ENCODE peak calls at places on chromosomes 13 and 19, in four cellular contexts. V is epithelial cell of esophagus; Y is HEK293T; K is stimulated activated CD8-positive, alpha-beta memory T cell treated with anti-CD3 and anti-CD28 coated beads, Interleukin-4, amount 100 ng/mL, for 24 hours. S is an unnamed sample.
A peak's percentile ranks its signal among the peaks of the same experiment; 100 is the strongest.

GRCh38 chr13:23928985-23929384 is 31.7 kb upstream of the C1QTNF9B start:
- DNase-seq in Y (no peak), V (peak; percentile 78), K (no peak), S (no peak)

GRCh38 chr19:44258835-44259413 is 762 bp upstream of the ZNF233 start:
- DNase-seq in Y (no peak), V (no peak), K (no peak), S (no peak)

GRCh38 chr19:22428299-22428913 is 6.3 kb upstream of the ZNF98 start:
- DNase-seq in K (no peak), Y (no peak), V (no peak), S (no peak)

GRCh38 chr19:2900296-2901252 is at the start of gene ZNF57:
- DNase-seq in K (peak; percentile 98), V (peak; percentile 100), Y (peak; percentile 93), S (peak; percentile 98)

GRCh38 chr19:16106121-16106520 is 5.6 kb upstream of the RAB8A start:
- DNase-seq in K (no peak), Y (no peak), V (peak; percentile 53), S (no peak)

GRCh38 chr13:78680064-78680463 is 21.1 kb upstream of the OBI1 start:
- DNase-seq in V (no peak), K (no peak), Y (peak; percentile 42), S (no peak)

GRCh38 chr19:18417250-18418033 is 1.8 kb upstream of the SSBP4 start:
- DNase-seq in K (no peak), V (no peak), Y (peak; percentile 69), S (peak; percentile 85)

GRCh38 chr13:19586904-19587634 is 25.7 kb upstream of the TPTE2 start:
- DNase-seq in V (peak; percentile 19), Y (no peak), K (peak; percentile 66), S (no peak)

GRCh38 chr13:44797685-44798084 is 191.6 kb downstream of the NUFIP1 start:
- DNase-seq in K (no peak), Y (no peak), V (no peak), S (no peak)

GRCh38 chr13:71962735-71963134 is 95.7 kb upstream of the DACH1 start:
- DNase-seq in Y (no peak), V (no peak), K (no peak), S (no peak)

GRCh38 chr13:44422755-44423643 is 49.4 kb downstream of the SERP2 start:
- DNase-seq in Y (no peak), V (no peak), K (no peak), S (no peak)

GRCh38 chr19:33238750-33239149 is 13.1 kb upstream of the SLC7A10 start:
- DNase-seq in K (no peak), Y (no peak), V (no peak), S (no peak)